ENCODE peak calls at places on chromosome 15, in four cellular contexts. B, E, Q and H are unnamed samples. For H3K4me1 and H3K27me3, the result is how much of the 10 kb centered on the place peaks cover.

GRCh38 chr15:51227967-51228783 is 110.2 kb downstream of the CYP19A1 start:
- DNase-seq in B (peak), E (no peak), Q (peak), H (no peak)

GRCh38 chr15:65028921-65029735 is at the start of gene MTFMT:
- DNase-seq in B (peak), E (peak), Q (peak), H (peak)

GRCh38 chr15:33547876-33548275 is 237.1 kb downstream of the RYR3 start:
- DNase-seq in Q (peak), E (no peak), B (peak), H (no peak)

GRCh38 chr15:24318981-24319380 is 356.6 kb upstream of the NPAP1 start:
- DNase-seq in Q (no peak), E (no peak), B (no peak), H (no peak)

GRCh38 chr15:87944687-87945086 is 311.9 kb downstream of the NTRK3 start:
- DNase-seq in Q (no peak), E (no peak), B (peak), H (no peak)

GRCh38 chr15:25875551-25875950 is 12.4 kb upstream of the ATP10A start:
- DNase-seq in Q (no peak), B (no peak), E (no peak), H (no peak)

GRCh38 chr15:87896926-87897325 is 359.6 kb downstream of the NTRK3 start:
- DNase-seq in Q (no peak), E (no peak), B (no peak), H (no peak)

GRCh38 chr15:91067026-91067425 is 33.0 kb upstream of the SV2B start:
- DNase-seq in E (no peak), Q (no peak), B (no peak), H (no peak)

GRCh38 chr15:68234060-68234459 is 4.5 kb upstream of the CLN6 start:
- DNase-seq in B (no peak), Q (no peak), E (no peak), H (no peak)

GRCh38 chr15:74657846-74658245 is 38.0 kb downstream of the EDC3 start:
- DNase-seq in B (no peak), E (no peak), Q (no peak), H (no peak)

GRCh38 chr15:81054236-81054635 is 53.5 kb downstream of the TLNRD1 start:
- DNase-seq in B (no peak), E (no peak), Q (no peak), H (no peak)

GRCh38 chr15:38536201-38536676 is 28.4 kb downstream of the RASGRP1 start:
- DNase-seq in Q (peak), B (peak), E (no peak), H (no peak)

GRCh38 chr15:73884159-73884558 is 10.8 kb downstream of the TBC1D21 start:
- DNase-seq in Q (peak), E (no peak), B (no peak), H (no peak)

GRCh38 chr15:77440378-77440999 is 19.8 kb downstream of the HMG20A start:
- DNase-seq in Q (no peak), B (no peak), E (no peak), H (no peak)

GRCh38 chr15:31340591-31340990 is 14.0 kb downstream of the KLF13 start:
- DNase-seq in E (no peak), Q (no peak), B (no peak), H (peak)

GRCh38 chr15:31342781-31343626 is 16.4 kb downstream of the KLF13 start:
- DNase-seq in B (peak), E (no peak), Q (no peak), H (peak)

GRCh38 chr15:25892126-25892525 is 29.0 kb upstream of the ATP10A start:
- DNase-seq in E (no peak), Q (no peak), B (no peak), H (no peak)

DNA sequence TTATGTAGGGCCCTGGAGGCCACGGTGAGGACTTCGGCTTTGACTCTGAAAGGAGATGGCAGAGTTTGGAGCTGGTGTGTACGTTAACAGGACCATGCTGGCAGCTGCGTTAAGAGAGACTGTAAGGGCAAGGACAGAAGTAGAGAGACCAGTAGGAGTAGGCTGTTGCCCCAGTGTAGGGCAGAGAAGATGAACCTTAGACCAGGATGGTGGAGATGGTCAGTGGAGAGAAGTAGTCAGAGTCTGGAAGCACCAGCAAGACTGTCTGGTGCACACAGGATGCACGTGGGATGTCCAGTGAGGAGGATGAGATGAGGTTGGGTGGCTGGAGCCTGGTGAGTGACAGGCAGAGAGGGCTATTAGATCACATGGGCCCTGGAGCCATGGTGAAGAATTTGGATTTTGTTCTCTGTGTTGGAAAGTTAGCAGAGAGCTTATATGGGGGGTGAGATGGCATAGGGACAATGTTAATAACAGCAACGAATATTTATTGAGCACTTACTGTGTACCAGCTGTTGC is 150.1 kb downstream of the IGF1R start:
- DNase-seq in Q (no peak), E (no peak), B (no peak), H (no peak)
- H3K4me1 ChIP-seq in Q (under half), E (under half), B (under half), H (under half)

GRCh38 chr15:70762469-70763119 is 764 bp downstream of the UACA start:
- DNase-seq in Q (peak), E (no peak), B (peak), H (peak)

GRCh38 chr15:70763950-70764730 is 782 bp upstream of the UACA start:
- DNase-seq in Q (no peak), B (no peak), E (no peak), H (no peak)

GRCh38 chr15:70763120-70763949 is at the start of gene UACA:
- DNase-seq in Q (peak), B (peak), E (peak), H (peak)

GRCh38 chr15:70761046-70761445 is 2.3 kb downstream of the UACA start:
- DNase-seq in Q (no peak), B (no peak), E (no peak), H (no peak)

DNA sequence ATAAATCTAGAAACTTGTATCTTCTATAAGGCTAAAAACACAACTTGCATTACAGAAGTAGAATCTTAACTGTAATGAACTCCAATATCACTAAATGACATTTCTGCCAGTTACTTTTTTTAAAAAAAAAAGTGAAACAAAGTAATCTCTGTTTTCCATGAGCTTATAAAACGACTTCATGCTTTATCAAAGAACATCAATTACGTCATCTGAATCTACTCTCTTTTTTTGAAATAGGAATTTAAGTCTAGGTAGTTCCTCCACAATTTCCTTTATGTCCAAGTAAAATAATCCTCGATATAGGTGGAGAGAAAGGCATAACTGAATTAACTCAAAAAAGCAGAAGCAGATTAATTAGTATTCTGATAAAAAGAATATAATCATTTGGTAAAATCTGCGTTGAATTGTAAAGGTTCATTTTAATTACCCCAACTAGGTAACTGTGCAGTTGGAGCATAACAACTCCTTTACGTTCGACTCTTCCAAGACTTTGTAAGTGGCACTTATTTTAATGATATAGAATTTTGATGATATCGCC is 1.4 kb downstream of the UACA start:
- DNase-seq in Q (no peak), B (no peak), E (no peak), H (no peak)
- H3K27me3 ChIP-seq in Q (under half), B (under half), E (under half), H (under half)

GRCh38 chr15:96353931-96354730 is 23.6 kb downstream of the NR2F2 start:
- DNase-seq in B (peak), E (no peak), Q (peak), H (peak)
- H3K4me1 ChIP-seq in B (under half), E (under half), Q (under half), H (under half)

GRCh38 chr15:69824877-69825406 is 272.8 kb downstream of the TLE3 start:
- DNase-seq in E (no peak), B (no peak), Q (no peak), H (no peak)
- H3K27me3 ChIP-seq in E (under half), B (under half), Q (under half), H (under half)

DNA sequence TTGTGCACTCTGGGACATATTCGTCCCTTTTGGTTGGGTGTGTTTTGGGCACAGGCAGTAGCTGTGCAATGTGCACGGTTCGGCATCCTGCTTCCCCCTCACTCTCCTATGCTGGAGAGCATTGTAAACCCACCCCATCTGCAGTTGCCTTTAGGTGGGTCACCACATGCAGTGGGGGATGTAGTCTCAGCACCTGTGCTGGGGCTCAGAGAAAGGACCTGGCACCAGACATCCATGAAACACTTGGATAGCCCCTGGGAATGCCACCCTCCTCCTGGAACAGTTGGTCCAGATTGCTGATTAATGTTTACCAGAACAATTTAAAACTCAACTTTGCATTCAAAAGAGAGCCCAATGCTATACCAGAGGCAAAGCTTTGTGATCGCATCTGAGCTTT is 123.9 kb upstream of the MEF2A start:
- DNase-seq in B (no peak), E (no peak), Q (no peak), H (no peak)
- H3K4me1 ChIP-seq in B (under half), E (under half), Q (under half), H (under half)

DNA sequence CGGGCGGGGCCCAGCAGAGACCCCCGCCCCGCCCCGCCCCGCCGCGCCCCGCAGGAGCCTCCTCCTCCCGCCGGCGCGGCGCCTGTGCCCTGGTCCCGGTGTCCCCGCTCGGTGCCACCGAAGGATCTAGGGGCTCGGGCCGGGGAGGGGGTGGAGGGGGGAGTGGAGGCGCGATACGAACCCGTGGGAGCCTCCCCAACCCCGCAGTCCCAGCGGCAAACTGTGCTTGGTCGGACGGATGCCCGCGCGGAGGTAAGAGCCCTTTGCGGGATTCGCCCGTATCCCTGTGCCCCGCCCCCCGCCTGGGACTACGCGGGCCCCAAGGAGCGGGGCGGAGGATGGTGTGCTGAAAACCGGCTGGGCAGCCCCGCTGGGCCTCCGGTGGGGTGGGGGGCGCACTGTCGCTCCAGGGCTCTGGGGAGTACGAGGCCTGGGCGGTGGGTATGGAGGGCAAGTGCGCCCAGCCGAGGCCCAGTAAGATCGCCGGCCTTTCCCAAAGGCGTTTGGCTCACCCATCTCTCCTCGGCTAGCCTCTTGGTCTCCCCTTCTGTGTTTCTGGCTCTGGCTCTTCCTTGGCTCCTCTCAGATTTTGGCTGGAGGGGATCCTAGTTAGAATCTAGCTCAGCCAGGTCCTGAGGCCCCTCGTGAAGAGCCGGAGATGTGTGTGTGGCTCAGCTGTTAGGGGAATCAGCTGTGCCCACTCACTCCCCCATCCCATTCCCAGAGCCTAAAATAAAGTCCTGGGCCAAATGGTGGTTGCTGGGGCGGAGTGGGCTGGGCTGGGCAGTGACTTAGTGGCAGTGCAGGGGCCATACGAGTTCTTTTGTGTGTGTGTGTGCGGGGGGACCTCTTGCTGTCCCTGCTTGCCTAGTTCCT is 65.7 kb upstream of the POLG start:
- DNase-seq in Q (no peak), E (no peak), B (no peak), H (peak)
- H3K27me3 ChIP-seq in Q (half or more), E (half or more), B (half or more), H (under half)